ENCODE peak calls at places on chromosomes 6 and 20, in nine cellular contexts. O, E, U, R, Y, L, B, K and Z are unnamed samples.

GRCh38 chr6:142902636-142903053 is 42.3 kb downstream of the HIVEP2 start:
- DNase-seq in O (peak), E (no peak), U (peak), R (no peak), Y (peak), L (peak), B (peak), K (peak), Z (peak)

GRCh38 chr6:98272061-98272460 is 562.3 kb upstream of the POU3F2 start:
- DNase-seq in O (no peak), E (no peak), U (no peak), R (no peak), Y (no peak), L (no peak), B (no peak), K (no peak), Z (no peak)

GRCh38 chr20:50584687-50585086 is 74.5 kb downstream of the PTPN1 start:
- DNase-seq in O (peak), E (no peak), U (no peak), R (no peak), Y (no peak), L (no peak), B (no peak), K (no peak), Z (no peak)

GRCh38 chr6:28208180-28208659 is 16.9 kb upstream of the ZSCAN9 start:
- DNase-seq in O (peak), E (no peak), U (no peak), R (no peak), Y (no peak), L (no peak), B (no peak), K (no peak), Z (no peak)

GRCh38 chr20:40276291-40276690 is 412.7 kb downstream of the MAFB start:
- DNase-seq in O (no peak), E (no peak), U (no peak), R (no peak), Y (no peak), L (no peak), B (no peak), K (no peak), Z (no peak)

GRCh38 chr6:1130692-1131091 is 181.2 kb upstream of the FOXQ1 start:
- DNase-seq in O (peak), E (no peak), U (no peak), R (no peak), Y (no peak), L (no peak), B (no peak), K (no peak), Z (no peak)

GRCh38 chr6:110528051-110528929 is 51.9 kb upstream of the SLC22A16 start:
- DNase-seq in O (peak), E (no peak), U (peak), R (no peak), Y (no peak), L (no peak), B (peak), K (peak), Z (peak)

GRCh38 chr6:141675957-141676356 is 456.8 kb upstream of the GJE1 start:
- DNase-seq in O (peak), E (no peak), U (peak), R (no peak), Y (no peak), L (no peak), B (no peak), K (no peak), Z (peak)

GRCh38 chr20:35956616-35957015 is 2.3 kb upstream of the SCAND1 start:
- DNase-seq in O (no peak), E (no peak), U (no peak), R (no peak), Y (no peak), L (no peak), B (no peak), K (no peak), Z (no peak)

GRCh38 chr6:7568021-7568420 is 22.0 kb upstream of the SNRNP48 start:
- DNase-seq in O (peak), E (no peak), U (no peak), R (no peak), Y (no peak), L (no peak), B (no peak), K (no peak), Z (no peak)

GRCh38 chr20:4064118-4064962 is 49.0 kb upstream of the RNF24 start:
- DNase-seq in O (peak), E (no peak), U (peak), R (no peak), Y (no peak), L (no peak), B (no peak), K (peak), Z (peak)

GRCh38 chr6:97009781-97010492 is 85.4 kb downstream of the KLHL32 start:
- DNase-seq in O (no peak), E (no peak), U (no peak), R (no peak), Y (no peak), L (no peak), B (no peak), K (no peak), Z (no peak)

GRCh38 chr20:4607287-4607713 is 114.4 kb upstream of the PRND start:
- DNase-seq in O (peak), E (peak), U (peak), R (peak), Y (peak), L (no peak), B (peak), K (peak), Z (peak)

GRCh38 chr6:109473120-109473519 is 9.9 kb downstream of the ZBTB24 start:
- DNase-seq in O (no peak), E (no peak), U (no peak), R (no peak), Y (peak), L (no peak), B (no peak), K (no peak), Z (no peak)

GRCh38 chr6:81362246-81362645 is 390.2 kb downstream of the TENT5A start:
- DNase-seq in O (peak), E (no peak), U (no peak), R (no peak), Y (no peak), L (no peak), B (no peak), K (no peak), Z (no peak)

GRCh38 chr6:126475449-126475848 is 135.5 kb downstream of the CENPW start:
- DNase-seq in O (no peak), E (no peak), U (no peak), R (no peak), Y (no peak), L (no peak), B (no peak), K (no peak), Z (no peak)

GRCh38 chr6:27605401-27606342 is 132.8 kb upstream of the ZNF184 start:
- DNase-seq in O (peak), E (peak), U (no peak), R (no peak), Y (peak), L (no peak), B (no peak), K (peak), Z (peak)

GRCh38 chr6:126063512-126064146 is 77.3 kb downstream of the TRMT11 start:
- DNase-seq in O (peak), E (peak), U (no peak), R (no peak), Y (no peak), L (no peak), B (no peak), K (no peak), Z (no peak)

GRCh38 chr20:41650221-41650948 is 32.2 kb upstream of the CHD6 start:
- DNase-seq in O (no peak), E (peak), U (no peak), R (no peak), Y (no peak), L (no peak), B (no peak), K (peak), Z (no peak)

GRCh38 chr20:56429496-56429895 is 17.4 kb downstream of the CASS4 start:
- DNase-seq in O (peak), E (no peak), U (peak), R (no peak), Y (peak), L (no peak), B (no peak), K (no peak), Z (no peak)

GRCh38 chr20:53660078-53660909 is 66.7 kb upstream of the ZNF217 start:
- DNase-seq in O (peak), E (no peak), U (no peak), R (peak), Y (peak), L (peak), B (no peak), K (no peak), Z (no peak)

GRCh38 chr6:40342674-40343230 is 244.4 kb downstream of the LRFN2 start:
- DNase-seq in O (no peak), E (peak), U (no peak), R (no peak), Y (no peak), L (no peak), B (no peak), K (no peak), Z (no peak)

GRCh38 chr6:147156799-147157382 is 47.3 kb upstream of the STXBP5 start:
- DNase-seq in O (peak), E (no peak), U (no peak), R (no peak), Y (no peak), L (no peak), B (no peak), K (no peak), Z (no peak)